ENCODE peak calls at places on chromosomes 11 and 22, in six cellular contexts. P, K, Z, D, O and R are unnamed samples.

GRCh38 chr11:92765965-92766371 is 203.5 kb upstream of the MTNR1B start:
- DNase-seq in K (peak), Z (no peak), P (no peak), D (no peak), O (no peak), R (no peak)

GRCh38 chr11:19633276-19633675 is 79.4 kb upstream of the NAV2 start:
- DNase-seq in D (no peak), Z (no peak), P (no peak), O (no peak), K (no peak), R (no peak)

GRCh38 chr11:69892986-69893555 is 73.9 kb upstream of the FGF3 start:
- DNase-seq in D (no peak), K (peak), P (no peak), Z (no peak), O (no peak), R (no peak)

GRCh38 chr22:44676441-44677298 is 25.3 kb upstream of the PRR5 start:
- DNase-seq in K (peak), D (no peak), P (no peak), Z (no peak), O (no peak), R (no peak)

GRCh38 chr11:104956528-104956927 is 11.8 kb downstream of the CASP4 start:
- DNase-seq in O (no peak), D (no peak), Z (no peak), K (no peak), P (no peak), R (no peak)

GRCh38 chr11:34508514-34508913 is 5.1 kb downstream of the ELF5 start:
- DNase-seq in O (no peak), K (no peak), D (no peak), Z (no peak), P (no peak), R (no peak)

GRCh38 chr11:126461996-126462395 is 106.5 kb downstream of the ST3GAL4 start:
- DNase-seq in P (no peak), D (no peak), K (no peak), O (no peak), Z (no peak), R (no peak)

GRCh38 chr11:2651054-2651617 is 48.7 kb downstream of the KCNQ1OT1 start:
- DNase-seq in P (no peak), K (no peak), Z (no peak), D (no peak), O (no peak), R (no peak)

GRCh38 chr22:23220485-23221350 is 40.4 kb downstream of the BCR start:
- DNase-seq in K (peak), Z (no peak), P (no peak), D (no peak), O (no peak), R (no peak)

GRCh38 chr11:35179466-35180135 is 40.6 kb downstream of the CD44 start:
- DNase-seq in Z (no peak), K (no peak), P (no peak), O (no peak), D (no peak), R (no peak)

GRCh38 chr11:2975594-2975993 is 16.5 kb downstream of the NAP1L4 start:
- DNase-seq in Z (no peak), K (no peak), D (no peak), O (peak), P (no peak), R (no peak)

GRCh38 chr22:39493759-39494158 is 8.3 kb upstream of the MIEF1 start:
- DNase-seq in Z (no peak), K (no peak), D (peak), P (no peak), O (no peak), R (no peak)

GRCh38 chr22:39314251-39314971 is 5.0 kb downstream of the RPL3 start:
- DNase-seq in P (no peak), O (no peak), Z (no peak), K (no peak), D (no peak), R (no peak)

GRCh38 chr11:116641561-116642045 is 131.2 kb downstream of the BUD13 start:
- DNase-seq in D (no peak), K (peak), P (no peak), Z (peak), O (peak), R (no peak)

GRCh38 chr11:34028407-34028804 is 23.1 kb upstream of the CAPRIN1 start:
- DNase-seq in Z (no peak), P (no peak), K (peak), O (no peak), D (no peak), R (no peak)

GRCh38 chr11:111775024-111775710 is 9.0 kb upstream of the PPP2R1B start:
- DNase-seq in K (no peak), D (no peak), P (no peak), Z (no peak), O (no peak), R (no peak)

GRCh38 chr11:92340839-92341238 is 116.2 kb downstream of the FAT3 start:
- DNase-seq in D (no peak), O (no peak), Z (no peak), K (peak), P (no peak), R (no peak)

GRCh38 chr22:25797891-25798290 is 55.9 kb downstream of the MYO18B start:
- DNase-seq in K (no peak), O (no peak), Z (no peak), P (no peak), D (no peak), R (no peak)

GRCh38 chr11:85299247-85299646 is 327.9 kb downstream of the DLG2 start:
- DNase-seq in K (peak), Z (no peak), P (no peak), O (no peak), D (no peak), R (no peak)